ENCODE peak calls at places on chromosomes 11 and 22, in five cellular contexts. X is K562, I is tibial artery, D is heart left ventricle, W is prostate gland. Y is an unnamed sample.

GRCh38 chr22:11253000-11253511 is 4274.9 kb upstream of the OR11H1 start:
- DNase-seq in X (no peak), I (peak; percentile 56), D (peak; percentile 16), W (no peak), Y (no peak)

GRCh38 chr22:35546886-35547285 is 6.3 kb downstream of the RASD2 start:
- DNase-seq in X (no peak), I (no peak), D (no peak), W (no peak), Y (no peak)

GRCh38 chr11:31974737-31975136 is 116.1 kb upstream of the RCN1 start:
- DNase-seq in X (no peak), I (no peak), D (no peak), W (no peak), Y (no peak)

GRCh38 chr11:2138436-2139117 is 612 bp downstream of the IGF2 start:
- DNase-seq in X (no peak), I (no peak), D (no peak), W (no peak), Y (no peak)

GRCh38 chr11:93846411-93846810 is 4.0 kb downstream of the VSTM5 start:
- DNase-seq in X (no peak), I (no peak), D (no peak), W (no peak), Y (no peak)

GRCh38 chr22:37454857-37455686 is 27.8 kb upstream of the ELFN2 start:
- DNase-seq in X (peak; percentile 47), I (no peak), D (no peak), W (no peak), Y (no peak)

GRCh38 chr22:45999379-45999971 is 22.5 kb upstream of the WNT7B start:
- DNase-seq in X (no peak), I (no peak), D (peak; percentile 19), W (no peak), Y (no peak)

GRCh38 chr11:130124096-130124495 is 35.5 kb upstream of the ST14 start:
- DNase-seq in X (no peak), I (peak; percentile 90), D (peak; percentile 80), W (no peak), Y (peak; percentile 51)

GRCh38 chr22:48894064-48894671 is 933.5 kb downstream of the BRD1 start:
- DNase-seq in X (peak; percentile 12), I (no peak), D (peak; percentile 7), W (no peak), Y (no peak)

GRCh38 chr11:128326791-128327190 is 260.6 kb downstream of the ETS1 start:
- DNase-seq in X (no peak), I (no peak), D (no peak), W (no peak), Y (no peak)
- H3K4me3 ChIP-seq in X (no peak overlapping the region), I (no peak overlapping the region), D (no peak overlapping the region), W (no peak overlapping the region), Y (no peak overlapping the region)

DNA sequence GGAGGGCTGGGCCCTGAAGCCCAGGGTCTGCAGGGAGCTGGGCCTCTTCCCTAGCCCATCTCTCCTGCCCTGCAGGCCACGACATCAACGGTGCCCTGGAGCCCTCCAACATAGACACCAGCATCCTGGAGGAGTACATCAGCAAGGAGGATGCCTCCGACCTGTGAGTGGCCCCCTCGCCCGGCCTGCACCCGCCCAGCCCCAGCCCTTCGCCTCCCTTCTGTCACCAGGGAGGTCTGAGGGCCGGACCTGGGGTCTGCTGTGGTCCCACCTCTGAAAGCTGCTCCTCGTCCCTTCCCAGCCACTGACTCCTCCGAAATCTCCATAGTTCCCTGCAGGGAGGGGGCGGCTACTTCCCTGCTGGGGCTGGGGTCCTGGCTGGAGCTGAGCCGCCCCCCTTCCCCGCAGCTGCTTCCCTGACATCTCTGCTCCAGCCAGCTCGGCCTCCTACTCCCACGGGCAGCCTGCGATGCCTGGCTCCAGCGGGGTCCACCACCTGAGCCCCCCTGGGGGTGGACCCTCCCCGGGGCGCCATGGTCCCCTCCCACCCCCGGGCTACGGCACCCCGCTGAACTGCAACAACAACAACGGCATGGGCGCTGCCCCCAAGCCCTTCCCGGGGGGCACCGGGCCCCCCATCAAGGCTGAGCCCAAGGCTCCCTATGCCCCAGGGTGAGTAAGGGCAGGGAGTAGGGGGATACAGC is 13.3 kb downstream of the MYRF start:
- DNase-seq in X (no peak), I (no peak), D (no peak), W (no peak), Y (no peak)
- H3K27ac ChIP-seq in X (no peak overlapping the region), I (no peak overlapping the region), D (no peak overlapping the region), W (no peak overlapping the region), Y (no peak overlapping the region)

DNA sequence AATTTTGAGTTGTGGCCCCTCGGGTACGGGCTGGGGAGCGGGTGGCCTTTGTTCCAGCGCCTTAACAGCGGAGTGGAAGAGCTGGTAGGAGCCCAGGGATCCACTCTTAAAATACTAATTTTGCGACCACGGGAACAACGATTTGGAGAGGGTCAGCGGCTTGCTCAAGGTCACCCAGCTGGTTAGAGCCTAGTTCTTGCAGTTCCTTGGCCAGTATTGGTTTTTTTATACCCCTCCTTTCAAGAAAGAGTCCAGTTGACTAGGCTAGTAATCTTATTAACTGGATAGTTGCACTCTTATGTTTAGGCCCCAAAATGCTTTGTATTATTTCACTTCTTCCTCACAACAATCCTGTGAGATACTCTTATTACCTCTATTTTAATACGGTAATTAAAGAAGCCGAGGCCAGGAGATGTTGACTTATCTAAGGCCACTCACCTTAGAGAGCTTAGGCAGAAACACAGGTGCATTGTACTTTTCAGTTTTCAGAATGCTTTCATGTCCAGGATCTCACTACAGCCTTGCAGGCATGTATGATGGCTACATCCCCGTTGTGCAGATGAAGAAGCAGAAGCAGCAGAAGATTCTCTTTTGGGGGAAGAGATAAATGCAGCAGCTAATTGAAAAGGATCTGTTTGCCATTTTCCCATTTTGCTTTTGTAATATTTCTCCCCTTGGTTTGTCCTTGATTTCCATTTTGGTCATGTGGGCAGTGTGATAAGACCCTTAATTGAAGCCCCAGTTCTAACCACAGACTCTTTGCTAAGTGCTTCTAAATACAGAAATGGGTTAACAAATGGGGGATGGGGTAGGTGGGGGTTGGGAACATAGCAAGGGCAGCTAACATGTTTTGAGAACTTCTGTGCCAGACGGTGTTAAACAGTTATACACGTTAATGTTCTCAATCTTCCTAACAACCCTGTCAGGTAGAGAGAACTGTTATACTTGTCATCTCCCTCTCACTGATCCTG is 1.4 kb downstream of the SREBF2 start:
- DNase-seq in X (no peak), I (no peak), D (no peak), W (no peak), Y (no peak)
- H3K4me1 ChIP-seq in X (peaks cover 17% of the 10 kb centered on the region), I (no peaks in the 10 kb centered on the region), D (peaks cover 42% of the 10 kb centered on the region), W (no peaks in the 10 kb centered on the region), Y (peaks cover 31% of the 10 kb centered on the region)

DNA sequence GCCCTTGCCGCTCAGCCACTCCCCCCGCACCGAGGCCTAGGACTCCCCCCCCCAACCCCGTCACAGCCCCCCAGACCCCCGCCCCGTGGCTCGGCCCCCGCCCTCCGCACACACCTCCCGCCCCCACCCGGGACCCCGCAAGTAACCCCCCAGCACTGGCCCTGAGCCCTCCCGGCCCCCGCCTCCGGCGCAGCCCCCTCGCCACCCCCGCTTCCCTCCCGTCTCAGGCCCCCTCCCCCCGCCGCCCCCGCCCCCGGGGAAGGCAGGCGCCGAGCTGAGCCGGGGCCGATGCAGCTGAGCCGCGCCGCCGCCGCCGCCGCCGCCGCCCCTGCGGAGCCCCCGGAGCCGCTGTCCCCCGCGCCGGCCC is 1.5 kb downstream of the SHANK3 start:
- DNase-seq in X (peak; percentile 17), I (no peak), D (no peak), W (no peak), Y (no peak)
- H3K4me3 ChIP-seq in X (no peak overlapping the region), I (peak overlapping the region; percentile 48), D (peak overlapping the region; percentile 92), W (peak overlapping the region; percentile 28), Y (peak overlapping the region; percentile 63)

GRCh38 chr11:78564889-78565467 is 9.7 kb downstream of the NARS2 start:
- DNase-seq in X (no peak), I (no peak), D (no peak), W (no peak), Y (no peak)
- H3K27ac ChIP-seq in X (peak overlapping the region; percentile 23), I (no peak overlapping the region), D (no peak overlapping the region), W (no peak overlapping the region), Y (no peak overlapping the region)

DNA sequence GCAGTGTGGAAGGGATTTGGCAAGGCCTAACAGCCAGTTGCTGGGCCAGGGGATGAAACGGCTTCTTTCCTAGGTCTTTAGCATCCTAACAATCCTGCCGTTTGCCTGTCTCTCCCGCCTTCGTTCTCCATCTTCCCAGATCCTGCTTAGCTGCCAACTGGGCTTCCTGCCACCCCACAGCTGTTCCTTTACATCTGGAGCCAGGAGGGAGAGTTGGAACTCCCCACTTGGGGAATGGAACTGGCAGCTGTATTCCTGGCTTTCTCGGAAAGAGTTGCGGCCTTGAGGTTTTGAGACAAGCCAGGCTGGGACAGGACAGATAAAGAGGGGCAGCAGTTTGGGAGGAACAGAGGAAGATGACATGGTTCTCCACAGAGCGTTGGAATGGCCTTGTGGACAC is 59.6 kb downstream of the ST3GAL4 start:
- DNase-seq in X (no peak), I (peak; percentile 93), D (peak; percentile 85), W (no peak), Y (peak; percentile 61)
- H3K4me1 ChIP-seq in X (no peaks in the 10 kb centered on the region), I (no peaks in the 10 kb centered on the region), D (peaks cover 64% of the 10 kb centered on the region), W (peaks cover 4% of the 10 kb centered on the region), Y (peaks cover 27% of the 10 kb centered on the region)

GRCh38 chr11:78660451-78660850 is 85.8 kb upstream of the NARS2 start:
- DNase-seq in X (no peak), I (peak; percentile 16), D (no peak), W (no peak), Y (no peak)

GRCh38 chr11:78657441-78657840 is 82.8 kb upstream of the NARS2 start:
- DNase-seq in X (no peak), I (no peak), D (no peak), W (no peak), Y (no peak)

GRCh38 chr11:78656984-78657383 is 82.3 kb upstream of the NARS2 start:
- DNase-seq in X (no peak), I (no peak), D (no peak), W (no peak), Y (no peak)

GRCh38 chr11:78657968-78658839 is 83.5 kb upstream of the NARS2 start:
- DNase-seq in X (no peak), I (no peak), D (no peak), W (no peak), Y (no peak)

DNA sequence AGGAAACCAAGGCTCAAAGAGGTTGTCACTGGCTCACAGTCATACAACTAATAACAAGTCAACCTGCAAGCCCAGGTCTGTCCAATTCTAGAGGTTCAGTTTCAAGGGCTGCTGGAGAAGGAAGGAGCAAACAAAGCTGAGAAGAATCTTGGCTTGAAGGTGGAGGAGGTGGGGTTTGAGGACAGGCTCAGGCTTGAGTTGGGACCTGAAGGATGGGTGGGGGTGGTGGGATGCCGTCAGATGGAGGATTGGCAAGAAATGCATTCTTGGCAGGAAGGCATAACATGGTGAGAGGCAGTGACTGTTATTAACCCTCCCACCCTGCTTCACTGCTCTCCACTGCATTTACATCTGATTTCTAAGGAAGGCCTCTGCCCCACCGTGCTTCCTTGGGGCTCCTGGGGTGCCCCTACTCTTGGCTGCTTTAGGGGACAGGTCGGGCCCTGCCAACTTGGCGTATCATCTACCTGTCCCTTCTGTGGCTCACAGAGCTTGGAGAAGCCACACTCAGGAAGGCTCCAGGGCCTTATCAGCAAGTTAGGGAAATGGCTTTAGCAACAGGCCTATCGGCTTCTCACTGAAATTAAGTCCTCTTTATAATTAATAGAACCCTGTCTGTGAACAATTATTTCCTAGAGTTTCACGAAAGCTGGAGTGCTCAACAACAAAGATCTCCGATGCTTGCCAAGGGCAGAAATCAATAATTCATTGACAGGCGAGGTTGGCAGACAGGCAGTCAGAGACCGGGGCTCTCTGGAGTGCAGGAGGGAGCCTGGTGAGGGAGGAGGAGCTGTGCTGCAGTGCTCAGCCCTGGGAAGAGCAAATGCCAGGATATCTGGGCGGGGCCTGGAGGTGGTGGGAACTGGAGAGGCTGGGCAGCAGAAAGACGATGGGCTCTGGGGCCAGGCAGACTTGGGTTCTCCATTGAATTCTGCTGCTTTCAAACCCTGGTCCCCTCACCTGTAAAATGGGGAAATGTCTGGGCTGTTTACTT is 85.0 kb upstream of the NARS2 start:
- DNase-seq in X (no peak), I (peak; percentile 13), D (no peak), W (peak; percentile 61), Y (no peak)
- H3K4me3 ChIP-seq in X (no peak overlapping the region), I (no peak overlapping the region), D (no peak overlapping the region), W (no peak overlapping the region), Y (no peak overlapping the region)

Y was measured in thoracic aorta.